ENCODE peak calls at places on chromosomes 7 and 10, in nine cellular contexts. R is neural progenitor cell, S is fibroblast of lung, M is IMR-90, J is HCT116, W is GM23338, I is endothelial cell of umbilical vein, P is K562, B is mammary epithelial cell. O is an unnamed sample.

GRCh38 chr10:21334891-21335696 is 190.4 kb downstream of the SKIDA1 start:
- DNase-seq in S (peak), M (peak), W (no peak), I (peak), P (peak), B (peak), R (no peak), J (no peak), O (peak)

GRCh38 chr10:58672855-58673254 is 160.2 kb downstream of the BICC1 start:
- DNase-seq in S (peak), J (no peak), R (no peak), I (no peak), M (peak), W (no peak), B (no peak), P (no peak), O (no peak)

GRCh38 chr10:121080324-121080807 is 229.2 kb downstream of the WDR11 start:
- DNase-seq in P (no peak), R (no peak), W (no peak), M (no peak), B (no peak), S (no peak), J (no peak), I (no peak), O (no peak)

GRCh38 chr10:50919010-50919409 is 33.6 kb upstream of the A1CF start:
- DNase-seq in W (no peak), S (no peak), I (no peak), J (no peak), R (no peak), P (no peak), B (peak), M (peak), O (no peak)

GRCh38 chr7:120729300-120729699 is 128.6 kb downstream of the TSPAN12 start:
- DNase-seq in P (no peak), M (peak), R (no peak), S (peak), B (no peak), W (no peak), I (no peak), J (no peak), O (peak)

GRCh38 chr10:131725736-131726459 is 174.9 kb upstream of the PPP2R2D start:
- DNase-seq in R (no peak), B (no peak), M (no peak), S (no peak), P (no peak), W (peak), J (no peak), I (no peak), O (no peak)

GRCh38 chr7:129615018-129615417 is 3.5 kb downstream of the NRF1 start:
- DNase-seq in W (no peak), J (no peak), M (peak), B (peak), S (peak), I (no peak), R (no peak), P (no peak), O (no peak)

GRCh38 chr10:110483633-110484032 is 14.1 kb upstream of the DUSP5 start:
- DNase-seq in W (no peak), J (no peak), R (no peak), P (no peak), B (no peak), S (no peak), M (no peak), I (no peak), O (no peak)

GRCh38 chr7:4836206-4836661 is 25.6 kb downstream of the PAPOLB start:
- DNase-seq in S (no peak), I (no peak), M (no peak), J (no peak), R (no peak), P (no peak), B (no peak), W (no peak), O (no peak)

GRCh38 chr10:30583778-30584415 is 45.7 kb downstream of the LYZL2 start:
- DNase-seq in I (peak), M (peak), B (peak), J (peak), W (no peak), P (peak), R (no peak), S (peak), O (peak)

GRCh38 chr10:46289209-46289810 is 2.5 kb downstream of the ANTXRL start:
- DNase-seq in R (no peak), M (peak), P (no peak), I (no peak), S (peak), W (no peak), J (no peak), B (no peak), O (no peak)

GRCh38 chr7:148912758-148913541 is 28.9 kb upstream of the EZH2 start:
- DNase-seq in M (no peak), I (no peak), S (no peak), P (no peak), R (no peak), B (no peak), W (no peak), J (peak), O (no peak)

GRCh38 chr10:124378817-124379510 is 39.8 kb downstream of the OAT start:
- DNase-seq in J (peak), I (no peak), B (peak), S (no peak), M (no peak), P (no peak), R (no peak), W (no peak), O (no peak)

GRCh38 chr7:138886501-138886917 is 88.5 kb upstream of the ATP6V0A4 start:
- DNase-seq in R (peak), M (peak), B (peak), J (peak), W (peak), P (peak), S (peak), I (peak), O (peak)

DNA sequence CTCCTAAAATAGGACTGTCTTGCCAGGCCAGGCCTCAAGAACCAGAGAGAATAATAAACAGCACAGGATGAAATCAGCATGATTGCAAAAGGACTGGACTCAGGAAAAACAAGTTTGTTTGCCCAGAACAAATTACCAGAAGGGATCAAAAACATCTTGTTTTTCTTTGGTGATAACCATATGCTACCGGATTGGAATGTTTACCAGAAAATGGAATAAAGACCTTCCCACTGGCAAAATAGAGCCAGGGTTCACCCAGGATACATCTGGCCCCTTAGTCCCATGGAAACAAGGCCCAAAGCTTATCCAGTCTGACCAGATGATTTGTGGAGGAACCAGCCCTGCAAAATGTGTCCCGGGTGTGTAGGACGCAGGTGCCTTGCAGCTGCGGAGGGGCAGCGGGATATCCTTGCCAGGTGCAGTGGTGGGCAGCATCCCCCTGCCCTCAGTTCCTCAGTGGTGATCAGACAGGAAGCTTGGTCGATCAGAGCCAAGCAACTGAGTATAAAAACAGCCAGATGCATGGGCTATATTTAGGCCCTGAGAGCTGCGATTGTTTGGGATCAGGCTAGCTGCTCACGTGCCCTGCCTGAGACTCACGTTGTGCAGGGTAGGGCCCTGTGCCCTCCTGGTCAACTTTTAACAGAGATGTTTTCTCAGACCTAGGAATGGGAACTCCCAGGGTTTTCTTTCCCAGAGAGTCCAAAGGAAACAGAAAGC is 4.6 kb upstream of the ZNF22 start:
- DNase-seq in R (no peak), J (no peak), P (no peak), B (no peak), M (peak), I (peak), S (peak), W (no peak), O (no peak)
- TF ChIP-seq CTCF in R (no peak), J (no peak), P (no peak), B (no peak), M (no peak), I (no peak), S (no peak), W (no peak), O (no peak)

DNA sequence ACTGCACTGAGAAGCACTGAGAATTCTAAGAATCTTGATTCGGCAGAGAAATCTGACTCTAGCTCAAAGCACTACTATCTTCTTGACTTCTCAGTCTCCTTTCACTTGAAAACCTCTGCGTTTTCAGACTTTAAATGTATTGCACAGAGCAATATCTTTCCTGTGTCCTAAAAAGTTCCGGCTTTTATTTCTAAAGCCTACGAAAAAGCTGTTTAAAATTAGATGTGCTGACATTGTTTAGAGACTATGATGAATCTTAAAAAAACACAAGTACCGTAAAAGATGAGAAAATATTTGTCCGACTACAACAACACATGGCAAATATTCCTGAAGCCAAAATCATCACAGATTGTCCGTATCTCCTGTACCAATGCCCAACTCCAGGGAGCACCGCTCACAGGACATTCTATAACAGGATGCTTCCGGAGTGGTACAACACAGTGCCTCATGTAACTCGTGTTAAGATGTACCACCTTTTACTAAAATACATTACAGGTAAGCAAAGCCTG is 136.9 kb downstream of the CUBN start:
- DNase-seq in B (no peak), P (no peak), I (peak), W (no peak), S (peak), M (no peak), R (no peak), J (no peak), O (no peak)
- H3K4me3 ChIP-seq in B (no peak), P (no peak), I (peak), W (no peak), S (no peak), M (no peak), R (no peak), J (no peak), O (no peak)

GRCh38 chr10:95562326-95562725 is 1.2 kb upstream of the SORBS1 start:
- DNase-seq in P (no peak), R (no peak), I (no peak), B (no peak), M (no peak), S (no peak), J (no peak), W (no peak), O (no peak)
- H3K4me2 ChIP-seq in P (no peak), R (no peak), I (no peak), B (no peak), M (no peak), S (no peak), J (no peak), W (no peak), O (no peak)

GRCh38 chr10:56537984-56538383 is 176.9 kb upstream of the ZWINT start:
- DNase-seq in R (no peak), I (no peak), W (no peak), J (no peak), B (peak), M (peak), S (peak), P (no peak), O (peak)
- TF ChIP-seq CTCF in R (no peak), I (no peak), W (no peak), J (no peak), B (no peak), M (no peak), S (no peak), P (no peak), O (no peak)

DNA sequence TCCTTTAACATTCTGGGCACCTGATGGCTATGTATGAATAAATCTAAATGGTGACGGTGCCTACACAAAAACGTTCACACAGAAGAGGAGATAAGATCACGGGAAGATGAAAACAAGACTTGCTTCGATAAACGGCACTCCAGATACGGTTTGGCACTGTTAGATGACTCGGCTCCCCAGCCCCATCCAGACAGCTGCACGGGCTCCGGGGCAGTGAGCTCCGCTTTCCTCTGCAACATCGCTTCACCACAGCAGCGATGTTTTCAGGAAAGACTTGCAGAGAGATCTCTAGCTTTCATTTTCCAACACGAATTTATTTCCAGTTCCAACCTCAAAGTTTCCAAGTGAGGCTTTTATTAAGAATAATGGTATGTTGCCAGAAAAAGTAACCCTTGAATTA is 132.1 kb downstream of the KLF6 start:
- DNase-seq in J (no peak), B (no peak), R (no peak), P (no peak), I (no peak), W (no peak), S (peak), M (peak), O (no peak)
- H3K4me3 ChIP-seq in J (no peak), B (no peak), R (no peak), P (no peak), I (no peak), W (no peak), S (peak), M (peak), O (no peak)

GRCh38 chr10:35007858-35008301 is 82.3 kb downstream of the CUL2 start:
- DNase-seq in W (peak), R (peak), S (no peak), I (no peak), M (peak), B (no peak), P (no peak), J (no peak), O (peak)
- H3K4me2 ChIP-seq in W (no peak), R (no peak), S (no peak), I (no peak), M (no peak), B (no peak), P (no peak), J (no peak), O (no peak)